ENCODE peak calls at places on chromosomes 6 and 20, in ten cellular contexts. V is CD14-positive monocyte; S is activated CD8-positive, alpha-beta T cell treated with anti-CD3 and anti-CD28 coated beads for 36 hours; M is LNCaP clone FGC; Z is GM06990; Y is sigmoid colon; P is AG09319; J is psoas muscle; Q is ascending aorta; D is epithelial cell of esophagus. N is an unnamed sample.

GRCh38 chr20:61112515-61112914 is 139.5 kb upstream of the CDH4 start:
- DNase-seq in V (no peak), S (no peak), M (no peak), Z (no peak), Y (peak; percentile 40), P (no peak), J (no peak), Q (no peak), D (no peak), N (no peak)

GRCh38 chr20:46087161-46087560 is 2.6 kb downstream of the NCOA5 start:
- DNase-seq in V (no peak), S (no peak), M (peak; percentile 26), Z (no peak), Y (no peak), P (no peak), J (no peak), Q (no peak), D (no peak), N (no peak)

GRCh38 chr6:21731411-21732031 is 138.0 kb downstream of the SOX4 start:
- DNase-seq in V (no peak), S (no peak), M (no peak), Z (no peak), Y (no peak), P (no peak), J (no peak), Q (no peak), D (peak; percentile 65), N (no peak)

GRCh38 chr6:136284909-136285308 is 4.7 kb downstream of the BCLAF1 start:
- DNase-seq in V (no peak), S (no peak), M (no peak), Z (no peak), Y (no peak), P (no peak), J (no peak), Q (no peak), D (peak; percentile 60), N (no peak)

GRCh38 chr6:107563694-107564093 is 73.8 kb downstream of the SOBP start:
- DNase-seq in V (no peak), S (no peak), M (no peak), Z (no peak), Y (peak; percentile 73), P (no peak), J (no peak), Q (no peak), D (no peak), N (no peak)

GRCh38 chr6:165725201-165725600 is 62.2 kb upstream of the PDE10A start:
- DNase-seq in V (no peak), S (peak; percentile 6), M (no peak), Z (no peak), Y (no peak), P (no peak), J (no peak), Q (no peak), D (no peak), N (no peak)

GRCh38 chr20:62944746-62945145 is 6.8 kb downstream of the GID8 start:
- DNase-seq in V (no peak), S (no peak), M (no peak), Z (no peak), Y (no peak), P (no peak), J (no peak), Q (no peak), D (no peak), N (no peak)

GRCh38 chr20:54041336-54041735 is 29.1 kb downstream of the BCAS1 start:
- DNase-seq in V (no peak), S (no peak), M (no peak), Z (no peak), Y (no peak), P (no peak), J (no peak), Q (no peak), D (no peak), N (no peak)

GRCh38 chr20:10793741-10794140 is 119.9 kb upstream of the JAG1 start:
- DNase-seq in V (no peak), S (no peak), M (no peak), Z (no peak), Y (no peak), P (no peak), J (no peak), Q (no peak), D (no peak), N (no peak)

GRCh38 chr6:122297010-122297409 is 102.4 kb upstream of the HSF2 start:
- DNase-seq in V (no peak), S (no peak), M (no peak), Z (no peak), Y (no peak), P (no peak), J (no peak), Q (no peak), D (no peak), N (no peak)

GRCh38 chr6:161487694-161488093 is 213.8 kb upstream of the AGPAT4 start:
- DNase-seq in V (no peak), S (no peak), M (no peak), Z (no peak), Y (no peak), P (no peak), J (no peak), Q (no peak), D (no peak), N (no peak)

GRCh38 chr20:640674-641515 is 12.1 kb downstream of the SRXN1 start:
- DNase-seq in V (no peak), S (no peak), M (no peak), Z (no peak), Y (no peak), P (no peak), J (no peak), Q (no peak), D (no peak), N (no peak)

GRCh38 chr6:138651491-138651890 is 122.1 kb upstream of the CCDC28A start:
- DNase-seq in V (no peak), S (no peak), M (no peak), Z (no peak), Y (no peak), P (no peak), J (no peak), Q (no peak), D (peak; percentile 59), N (no peak)

GRCh38 chr6:16544006-16544405 is 217.3 kb downstream of the ATXN1 start:
- DNase-seq in V (no peak), S (no peak), M (no peak), Z (no peak), Y (no peak), P (peak; percentile 89), J (peak; percentile 59), Q (no peak), D (no peak), N (no peak)

GRCh38 chr6:170162011-170162770 is 128.7 kb downstream of the DLL1 start:
- DNase-seq in V (no peak), S (no peak), M (no peak), Z (no peak), Y (peak; percentile 64), P (no peak), J (peak; percentile 42), Q (no peak), D (no peak), N (no peak)
- TF ChIP-seq CTCF in V (no peak), S (no peak), M (no peak), Z (no peak), Y (no peak), P (no peak), J (no peak), Q (no peak), D (no peak), N (no peak)

DNA sequence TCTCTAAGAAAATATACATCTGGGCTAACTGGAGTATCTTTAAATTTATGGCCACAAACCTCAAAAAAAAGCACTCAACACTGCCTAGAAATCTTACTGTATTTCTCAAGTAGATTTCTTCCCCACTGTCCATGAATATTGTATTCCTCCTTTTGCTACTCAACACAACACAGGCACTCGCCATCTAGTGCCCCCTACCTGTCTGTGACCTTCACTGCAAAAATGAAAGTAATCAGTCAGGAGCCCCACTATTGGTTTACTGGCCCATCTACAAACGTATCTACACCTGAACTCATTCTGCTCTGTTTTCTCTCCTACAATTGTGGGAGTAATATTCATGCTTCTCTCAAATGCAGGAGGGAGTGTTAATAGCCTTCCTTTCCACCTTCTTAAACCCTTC is 58.3 kb downstream of the LY86 start:
- DNase-seq in V (no peak), S (no peak), M (no peak), Z (no peak), Y (no peak), P (no peak), J (no peak), Q (no peak), D (no peak), N (no peak)
- TF ChIP-seq CTCF in V (no peak), S (peak; percentile 19), M (peak; percentile 16), Z (peak; percentile 17), Y (no peak), P (no peak), J (no peak), Q (no peak), D (no peak), N (no peak)

GRCh38 chr6:48086187-48086586 is 24.8 kb downstream of the PTCHD4 start:
- DNase-seq in V (no peak), S (no peak), M (no peak), Z (no peak), Y (no peak), P (no peak), J (no peak), Q (no peak), D (no peak), N (no peak)
- TF ChIP-seq CTCF in V (no peak), S (no peak), M (peak; percentile 30), Z (no peak), Y (no peak), P (no peak), J (no peak), Q (no peak), D (peak; percentile 22), N (no peak)

DNA sequence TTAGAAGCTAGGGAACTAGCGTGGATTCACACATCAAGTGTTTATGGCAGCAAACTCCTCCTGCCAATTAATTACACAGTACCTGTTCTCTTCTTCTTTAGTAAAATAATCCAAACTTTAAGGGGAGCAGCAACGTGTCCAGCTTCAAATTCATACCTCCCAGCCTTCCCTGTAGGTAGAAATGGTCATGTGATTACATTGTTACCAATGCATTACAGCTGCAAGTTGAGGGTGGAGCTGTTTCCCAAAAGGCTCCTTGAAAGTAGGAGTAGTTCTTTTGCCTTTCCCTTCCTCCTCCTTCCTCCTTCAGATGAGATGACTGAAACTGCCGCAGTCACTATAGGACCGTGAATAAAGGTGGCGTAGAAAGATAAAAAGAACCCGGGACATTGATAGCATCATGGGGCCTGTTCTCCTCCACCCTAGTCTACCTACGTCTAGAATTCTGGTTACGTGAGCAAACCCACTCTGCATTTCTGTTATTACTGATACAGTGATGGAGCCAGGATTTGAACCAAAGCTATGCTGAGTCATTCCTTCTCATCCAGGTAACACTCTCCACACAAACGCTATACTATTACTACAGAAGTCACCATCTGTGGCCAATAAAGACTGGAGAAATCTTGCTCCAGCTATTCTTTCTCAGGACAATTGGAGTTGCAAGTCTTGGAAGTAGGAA is 18.2 kb downstream of the LINC00237 start:
- DNase-seq in V (no peak), S (no peak), M (no peak), Z (no peak), Y (no peak), P (no peak), J (no peak), Q (no peak), D (no peak), N (no peak)
- TF ChIP-seq CTCF in V (no peak), S (no peak), M (no peak), Z (no peak), Y (no peak), P (no peak), J (no peak), Q (no peak), D (no peak), N (no peak)